ENCODE peak calls at places on chromosome 7, in four cellular contexts. R is aorta; C is AG10803; M is activated naive CD4-positive, alpha-beta T cell. J is an unnamed sample.

GRCh38 chr7:24722386-24723177 is 34.7 kb downstream of the GSDME start:
- DNase-seq in R (no peak), C (peak), M (no peak), J (no peak)

GRCh38 chr7:94169682-94170081 is 165.5 kb upstream of the BET1 start:
- DNase-seq in C (no peak), M (no peak), R (no peak), J (no peak)

GRCh38 chr7:49432245-49432644 is 341.2 kb upstream of the VWC2 start:
- DNase-seq in C (no peak), R (no peak), M (no peak), J (no peak)

GRCh38 chr7:36062159-36062815 is 90.8 kb upstream of the EEPD1 start:
- DNase-seq in C (peak), R (no peak), M (no peak), J (no peak)

GRCh38 chr7:156722427-156722826 is 81.9 kb downstream of the RNF32 start:
- DNase-seq in M (no peak), C (no peak), R (no peak), J (no peak)

GRCh38 chr7:100942038-100942774 is 7.1 kb upstream of the MUC3A start:
- DNase-seq in R (no peak), M (no peak), C (peak), J (no peak)

GRCh38 chr7:130008941-130009847 is 42.0 kb downstream of the ZC3HC1 start:
- DNase-seq in M (no peak), C (peak), R (peak), J (peak)

GRCh38 chr7:102132209-102132752 is 154.4 kb upstream of the SH2B2 start:
- DNase-seq in C (no peak), R (no peak), M (no peak), J (no peak)

GRCh38 chr7:124152859-124153692 is 120.2 kb upstream of the TMEM229A start:
- DNase-seq in M (no peak), R (no peak), C (peak), J (no peak)

GRCh38 chr7:86970547-86970946 is 88.9 kb downstream of the ELAPOR2 start:
- DNase-seq in M (no peak), R (no peak), C (no peak), J (no peak)

GRCh38 chr7:32043688-32044087 is 26.5 kb downstream of the PDE1C start:
- DNase-seq in R (no peak), C (peak), M (no peak), J (no peak)

GRCh38 chr7:132140341-132140740 is 435.9 kb downstream of the PLXNA4 start:
- DNase-seq in R (no peak), M (no peak), C (no peak), J (no peak)

GRCh38 chr7:93249749-93250148 is 17.6 kb downstream of the VPS50 start:
- DNase-seq in C (peak), R (no peak), M (no peak), J (no peak)

GRCh38 chr7:18846765-18847215 is 270.6 kb downstream of the TWIST1 start:
- DNase-seq in C (peak), M (no peak), R (no peak), J (no peak)

GRCh38 chr7:128219646-128220045 is 21.4 kb upstream of the LEP start:
- DNase-seq in R (no peak), C (no peak), M (no peak), J (no peak)

J was measured in breast epithelium.